ENCODE peak calls at places on chromosomes 2 and 18, in seven cellular contexts. Z is left ventricle myocardium inferior; D is lower lobe of right lung; N is GM23248; A is DND-41; G is effector memory CD4-positive, alpha-beta T cell; U is OCI-LY7. P is an unnamed sample.

GRCh38 chr2:153163055-153163454 is 315.5 kb downstream of the RPRM start:
- DNase-seq in A (peak), Z (no peak), N (peak), U (peak), G (no peak), D (no peak), P (no peak)

GRCh38 chr2:17793803-17794349 is 22.4 kb upstream of the MSGN1 start:
- DNase-seq in Z (no peak), D (no peak), N (peak), A (no peak), U (no peak), G (no peak), P (no peak)

GRCh38 chr2:178553047-178553446 is 72.8 kb downstream of the PLEKHA3 start:
- DNase-seq in U (no peak), Z (no peak), G (no peak), A (no peak), N (peak), D (no peak), P (no peak)

GRCh38 chr2:172372436-172372835 is 55.0 kb upstream of the ITGA6 start:
- DNase-seq in N (no peak), U (no peak), Z (no peak), A (no peak), G (no peak), D (no peak), P (no peak)

GRCh38 chr2:189798312-189799029 is 14.2 kb downstream of the PMS1 start:
- DNase-seq in N (peak), Z (no peak), A (no peak), D (no peak), G (no peak), U (peak), P (no peak)

GRCh38 chr2:151632993-151633592 is 101.2 kb downstream of the NEB start:
- DNase-seq in G (no peak), A (no peak), U (peak), Z (no peak), N (peak), D (no peak), P (no peak)

GRCh38 chr2:46298522-46299351 is 1.5 kb downstream of the EPAS1 start:
- DNase-seq in D (peak), A (no peak), G (no peak), Z (peak), U (no peak), N (peak), P (no peak)

GRCh38 chr2:36352024-36352398 is 3.6 kb upstream of the CRIM1 start:
- DNase-seq in U (peak), Z (no peak), N (peak), D (no peak), G (no peak), A (no peak), P (no peak)

GRCh38 chr2:231360401-231360800 is 35.1 kb upstream of the B3GNT7 start:
- DNase-seq in U (peak), Z (peak), G (no peak), A (no peak), D (no peak), N (no peak), P (no peak)

GRCh38 chr2:197140045-197140444 is 170.5 kb downstream of the ANKRD44 start:
- DNase-seq in Z (no peak), A (no peak), G (no peak), N (no peak), U (no peak), D (no peak), P (no peak)

GRCh38 chr2:238817931-238818330 is 30.0 kb upstream of the TWIST2 start:
- DNase-seq in Z (no peak), A (no peak), U (no peak), D (no peak), G (no peak), N (no peak), P (no peak)

GRCh38 chr2:241811209-241811951 is 2.4 kb downstream of the NEU4 start:
- DNase-seq in N (no peak), A (no peak), D (peak), G (no peak), Z (peak), U (no peak), P (peak)

GRCh38 chr18:48539406-48540328 is 836 bp downstream of the CTIF start:
- DNase-seq in D (peak), G (peak), N (peak), Z (peak), A (peak), U (no peak), P (peak)

GRCh38 chr18:49285627-49286026 is 174.8 kb downstream of the DYM start:
- DNase-seq in U (no peak), Z (no peak), G (no peak), A (no peak), N (no peak), D (no peak), P (no peak)

GRCh38 chr18:12721495-12722275 is 18.8 kb downstream of the PSMG2 start:
- DNase-seq in U (no peak), D (no peak), Z (no peak), A (no peak), G (no peak), N (no peak), P (no peak)

GRCh38 chr2:238709324-238709723 is 138.6 kb upstream of the TWIST2 start:
- DNase-seq in D (no peak), G (no peak), N (peak), Z (no peak), U (no peak), A (no peak), P (no peak)

GRCh38 chr2:85662899-85663683 is 4.9 kb downstream of the SFTPB start:
- DNase-seq in D (no peak), G (no peak), A (no peak), N (peak), Z (no peak), U (no peak), P (no peak)

GRCh38 chr2:241974851-241975592 is 105.5 kb downstream of the RTP5 start:
- DNase-seq in G (no peak), Z (no peak), N (no peak), A (no peak), D (no peak), U (no peak), P (no peak)

GRCh38 chr2:43041661-43042360 is 184.6 kb downstream of the ZFP36L2 start:
- DNase-seq in D (no peak), U (no peak), N (peak), Z (no peak), G (no peak), A (peak), P (no peak)

GRCh38 chr2:217247511-217247910 is 387.6 kb upstream of the TNP1 start:
- DNase-seq in U (no peak), G (no peak), A (no peak), N (no peak), D (no peak), Z (no peak), P (no peak)

GRCh38 chr18:55878224-55878623 is 290.2 kb upstream of the TCF4 start:
- DNase-seq in N (peak), D (no peak), G (no peak), Z (no peak), A (no peak), U (no peak), P (no peak)

GRCh38 chr18:40159141-40160017 is 1795.7 kb upstream of the PIK3C3 start:
- DNase-seq in A (no peak), G (no peak), D (no peak), Z (no peak), U (no peak), N (peak), P (no peak)

GRCh38 chr2:172100080-172101007 is 2.4 kb downstream of the DLX2 start:
- DNase-seq in A (no peak), G (no peak), U (no peak), N (peak), D (no peak), Z (no peak), P (no peak)

GRCh38 chr2:20635698-20636584 is 15.0 kb downstream of the HS1BP3 start:
- DNase-seq in Z (peak), G (no peak), U (peak), A (no peak), N (peak), D (peak), P (peak)

GRCh38 chr2:125070726-125071505 is 1045.8 kb downstream of the CNTNAP5 start:
- DNase-seq in U (no peak), G (no peak), A (no peak), Z (no peak), D (no peak), N (no peak), P (no peak)

GRCh38 chr2:11370377-11371098 is 26.1 kb upstream of the ROCK2 start:
- DNase-seq in A (no peak), G (no peak), Z (no peak), D (peak), N (peak), U (no peak), P (no peak)

GRCh38 chr18:74242451-74243096 is 49.2 kb downstream of the CYB5A start:
- DNase-seq in D (no peak), Z (no peak), G (no peak), A (no peak), U (no peak), N (no peak), P (no peak)

GRCh38 chr2:64586054-64586453 is 61.9 kb downstream of the AFTPH start:
- DNase-seq in U (no peak), N (no peak), G (no peak), D (no peak), Z (no peak), A (no peak), P (no peak)

GRCh38 chr2:73081181-73081671 is 9.7 kb upstream of the SFXN5 start:
- DNase-seq in U (no peak), D (no peak), G (no peak), A (no peak), N (no peak), Z (no peak), P (no peak)

GRCh38 chr2:120014231-120014990 is 1.5 kb downstream of the EPB41L5 start:
- DNase-seq in Z (no peak), N (peak), G (no peak), D (no peak), U (no peak), A (no peak), P (no peak)

GRCh38 chr2:181782630-181783029 is 102.3 kb upstream of the NEUROD1 start:
- DNase-seq in N (no peak), Z (no peak), D (no peak), G (no peak), A (no peak), U (no peak), P (no peak)

GRCh38 chr2:232276739-232277313 is 101.7 kb upstream of the ALPP start:
- DNase-seq in D (no peak), G (no peak), U (no peak), N (no peak), A (no peak), Z (no peak), P (no peak)

GRCh38 chr2:46977899-46978298 is 62.3 kb upstream of the MCFD2 start:
- DNase-seq in A (no peak), D (peak), U (peak), G (no peak), N (no peak), Z (no peak), P (no peak)

GRCh38 chr18:47050468-47050867 is 15.0 kb upstream of the ELOA2 start:
- DNase-seq in A (peak), D (no peak), N (peak), G (no peak), Z (no peak), U (peak), P (no peak)

GRCh38 chr2:142531375-142531774 is 346.1 kb upstream of the KYNU start:
- DNase-seq in G (no peak), D (no peak), Z (no peak), A (no peak), U (no peak), N (no peak), P (no peak)

GRCh38 chr2:45922577-45922988 is 271.1 kb downstream of the PRKCE start:
- DNase-seq in D (no peak), G (no peak), N (no peak), U (no peak), A (no peak), Z (peak), P (no peak)

GRCh38 chr2:190948671-190949070 is 65.3 kb downstream of the STAT1 start:
- DNase-seq in D (no peak), N (peak), G (no peak), A (no peak), U (no peak), Z (no peak), P (no peak)

GRCh38 chr2:64277101-64277849 is 133.1 kb upstream of the PELI1 start:
- DNase-seq in U (peak), G (no peak), N (peak), Z (no peak), A (no peak), D (no peak), P (no peak)

GRCh38 chr18:32902566-32903330 is 129.9 kb upstream of the KLHL14 start:
- DNase-seq in A (no peak), G (no peak), D (no peak), N (no peak), Z (no peak), U (peak), P (no peak)
- H3K27ac ChIP-seq in A (no peak), G (no peak), D (no peak), N (no peak), Z (no peak), U (no peak), P (no peak)

GRCh38 chr2:41736586-41736985 is 311.2 kb upstream of the PKDCC start:
- DNase-seq in U (no peak), G (no peak), Z (no peak), D (no peak), N (no peak), A (no peak), P (no peak)
- H3K27ac ChIP-seq in U (no peak), G (no peak), Z (no peak), D (no peak), N (peak), A (no peak), P (no peak)

GRCh38 chr18:10351221-10351795 is 103.1 kb upstream of the APCDD1 start:
- DNase-seq in G (no peak), Z (no peak), N (peak), U (no peak), A (no peak), D (no peak), P (no peak)

GRCh38 chr18:10351858-10352257 is 102.6 kb upstream of the APCDD1 start:
- DNase-seq in A (no peak), D (no peak), N (no peak), G (no peak), U (no peak), Z (no peak), P (no peak)

GRCh38 chr18:10353791-10354190 is 100.6 kb upstream of the APCDD1 start:
- DNase-seq in G (no peak), N (peak), Z (no peak), D (no peak), A (no peak), U (no peak), P (no peak)

GRCh38 chr18:10352671-10353070 is 101.8 kb upstream of the APCDD1 start:
- DNase-seq in N (no peak), G (no peak), A (no peak), Z (no peak), U (no peak), D (no peak), P (no peak)

GRCh38 chr18:10354241-10354811 is 100.1 kb upstream of the APCDD1 start:
- DNase-seq in D (no peak), Z (no peak), G (no peak), A (no peak), N (peak), U (no peak), P (peak)
- H3K27ac ChIP-seq in D (peak), Z (peak), G (no peak), A (no peak), N (no peak), U (no peak), P (peak)

DNA sequence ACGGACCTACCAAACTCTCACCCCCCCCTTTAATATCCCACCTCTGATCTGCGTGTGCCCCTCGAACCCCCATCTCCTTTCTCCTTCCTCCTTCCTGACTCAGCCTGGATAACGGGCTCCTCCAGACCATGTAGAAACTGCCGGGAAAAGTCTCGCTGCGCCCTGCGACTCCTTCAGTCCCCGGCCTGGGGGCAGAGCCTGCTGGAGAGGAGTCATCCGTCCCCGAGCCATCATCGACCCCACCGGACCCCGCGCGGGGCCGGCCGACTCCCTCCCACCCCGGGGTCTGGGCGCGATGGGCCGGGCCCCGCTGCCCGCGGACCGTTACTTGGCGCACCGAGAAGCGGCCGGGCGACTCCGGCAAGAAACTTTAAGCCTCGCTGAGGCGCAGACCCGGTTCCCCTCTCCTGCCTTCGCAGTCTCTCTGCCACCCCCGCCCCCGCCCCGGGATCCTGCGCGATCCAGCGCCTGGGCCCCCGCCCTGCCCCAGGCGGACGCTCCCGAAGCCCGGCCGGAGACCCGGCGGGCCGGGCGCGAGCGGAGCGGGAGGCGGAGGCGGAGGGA is 3.4 kb downstream of the ZEB2 start:
- DNase-seq in D (peak), U (peak), Z (peak), A (no peak), G (no peak), N (peak), P (no peak)
- H3K27ac ChIP-seq in D (peak), U (no peak), Z (peak), A (peak), G (peak), N (peak), P (peak)

GRCh38 chr2:219551863-219552381 is 8.1 kb downstream of the TMEM198 start:
- DNase-seq in U (no peak), A (no peak), Z (no peak), N (no peak), D (no peak), G (no peak), P (no peak)

GRCh38 chr2:219553463-219553862 is 9.6 kb downstream of the TMEM198 start:
- DNase-seq in D (no peak), Z (no peak), A (no peak), N (no peak), G (no peak), U (no peak), P (no peak)

GRCh38 chr2:219554369-219554768 is 10.5 kb downstream of the TMEM198 start:
- DNase-seq in G (no peak), U (no peak), D (no peak), N (no peak), A (no peak), Z (no peak), P (no peak)

GRCh38 chr2:219552382-219553167 is 8.7 kb downstream of the TMEM198 start:
- DNase-seq in N (peak), Z (peak), G (peak), A (no peak), U (peak), D (peak), P (peak)

GRCh38 chr2:219553168-219553417 is 9.3 kb downstream of the TMEM198 start:
- DNase-seq in D (no peak), Z (no peak), G (no peak), N (no peak), U (no peak), A (no peak), P (no peak)
- H3K27ac ChIP-seq in D (no peak), Z (no peak), G (no peak), N (no peak), U (no peak), A (no peak), P (no peak)

P was measured in caudate nucleus.